ENCODE peak calls at places on chromosome 14, in eight cellular contexts. G is activated CD4-positive, alpha-beta T cell treated with anti-CD3 and anti-CD28 coated beads for 36 hours; M is Karpas-422; P is AG09309; R is iPS-NIHi11; H is stomach; L is H9; D is left ventricle myocardium inferior. T is an unnamed sample.

GRCh38 chr14:102882233-102882906 is 40.1 kb upstream of the AMN start:
- DNase-seq in P (no peak), G (no peak), D (no peak), M (no peak), R (no peak), H (no peak), L (no peak), T (no peak)

GRCh38 chr14:31927348-31927826 is 149.7 kb upstream of the ARHGAP5 start:
- DNase-seq in M (no peak), H (no peak), P (peak), L (peak), R (peak), D (peak), G (peak), T (peak)

GRCh38 chr14:40989260-40989659 is 617.4 kb upstream of the LRFN5 start:
- DNase-seq in P (no peak), G (no peak), L (no peak), D (no peak), M (no peak), R (no peak), H (no peak), T (no peak)

GRCh38 chr14:61475316-61475715 is 153.9 kb downstream of the PRKCH start:
- DNase-seq in G (no peak), H (no peak), P (no peak), L (no peak), D (no peak), M (peak), R (peak), T (no peak)

GRCh38 chr14:54609576-54609975 is 42.6 kb downstream of the SAMD4A start:
- DNase-seq in P (no peak), R (no peak), M (no peak), L (no peak), H (no peak), G (no peak), D (no peak), T (no peak)

GRCh38 chr14:46140445-46140844 is 511.1 kb downstream of the RPL10L start:
- DNase-seq in P (no peak), H (no peak), L (no peak), M (no peak), D (no peak), R (no peak), G (no peak), T (no peak)

GRCh38 chr14:36975834-36976233 is 196.6 kb downstream of the SLC25A21 start:
- DNase-seq in H (no peak), M (peak), P (no peak), R (no peak), L (no peak), D (no peak), G (no peak), T (no peak)

GRCh38 chr14:50047274-50047676 is 69.1 kb downstream of the VCPKMT start:
- DNase-seq in D (no peak), L (no peak), M (peak), P (no peak), H (peak), G (no peak), R (no peak), T (peak)

GRCh38 chr14:65026526-65026925 is 39.8 kb downstream of the FNTB start:
- DNase-seq in D (no peak), R (no peak), G (no peak), H (no peak), P (no peak), L (no peak), M (no peak), T (no peak)

T was measured in PC-9.